ENCODE peak calls at places on chromosomes 4 and X, in seven cellular contexts. One of them, this sample, is unnamed.

GRCh38 chrX:129654652-129655546 is at the start of gene APLN:
- DNase-seq in fibroblast of the conjunctiva: no peak
- DNase-seq in nephron progenitor cell: peak
- DNase-seq in stimulated activated CD4-positive, alpha-beta T cell treated with anti-CD3 and anti-CD28 coated beads, Interleukin-2, amount 100 ng/mL, for 48 hours: no peak
- DNase-seq in NCI-H526: peak
- DNase-seq in T follicular helper cell: no peak
- DNase-seq in GM10248: no peak
- DNase-seq in this sample: no peak

GRCh38 chr4:36206012-36206411 is 38.3 kb downstream of the ARAP2 start:
- DNase-seq in GM10248: no peak
- DNase-seq in stimulated activated CD4-positive, alpha-beta T cell treated with anti-CD3 and anti-CD28 coated beads, Interleukin-2, amount 100 ng/mL, for 48 hours: no peak
- DNase-seq in nephron progenitor cell: no peak
- DNase-seq in T follicular helper cell: no peak
- DNase-seq in NCI-H526: peak
- DNase-seq in fibroblast of the conjunctiva: no peak
- DNase-seq in this sample: no peak

GRCh38 chrX:114344756-114345155 is 239.1 kb upstream of the HTR2C start:
- DNase-seq in T follicular helper cell: no peak
- DNase-seq in fibroblast of the conjunctiva: peak
- DNase-seq in nephron progenitor cell: peak
- DNase-seq in stimulated activated CD4-positive, alpha-beta T cell treated with anti-CD3 and anti-CD28 coated beads, Interleukin-2, amount 100 ng/mL, for 48 hours: no peak
- DNase-seq in GM10248: peak
- DNase-seq in NCI-H526: peak
- DNase-seq in this sample: no peak

GRCh38 chrX:24173115-24173847 is 23.8 kb downstream of the ZFX start:
- DNase-seq in nephron progenitor cell: no peak
- DNase-seq in GM10248: no peak
- DNase-seq in stimulated activated CD4-positive, alpha-beta T cell treated with anti-CD3 and anti-CD28 coated beads, Interleukin-2, amount 100 ng/mL, for 48 hours: no peak
- DNase-seq in NCI-H526: no peak
- DNase-seq in T follicular helper cell: no peak
- DNase-seq in fibroblast of the conjunctiva: no peak
- DNase-seq in this sample: no peak

GRCh38 chr4:147160908-147161513 is 215.3 kb upstream of the TTC29 start:
- DNase-seq in NCI-H526: peak
- DNase-seq in stimulated activated CD4-positive, alpha-beta T cell treated with anti-CD3 and anti-CD28 coated beads, Interleukin-2, amount 100 ng/mL, for 48 hours: no peak
- DNase-seq in T follicular helper cell: no peak
- DNase-seq in nephron progenitor cell: peak
- DNase-seq in GM10248: peak
- DNase-seq in fibroblast of the conjunctiva: peak
- DNase-seq in this sample: no peak

GRCh38 chr4:138789796-138790195 is 225.8 kb upstream of the NOCT start:
- DNase-seq in nephron progenitor cell: peak
- DNase-seq in GM10248: no peak
- DNase-seq in fibroblast of the conjunctiva: no peak
- DNase-seq in stimulated activated CD4-positive, alpha-beta T cell treated with anti-CD3 and anti-CD28 coated beads, Interleukin-2, amount 100 ng/mL, for 48 hours: no peak
- DNase-seq in T follicular helper cell: no peak
- DNase-seq in NCI-H526: peak
- DNase-seq in this sample: no peak

GRCh38 chr4:128782875-128783614 is 26.5 kb upstream of the JADE1 start:
- DNase-seq in fibroblast of the conjunctiva: no peak
- DNase-seq in T follicular helper cell: no peak
- DNase-seq in nephron progenitor cell: no peak
- DNase-seq in GM10248: no peak
- DNase-seq in NCI-H526: no peak
- DNase-seq in stimulated activated CD4-positive, alpha-beta T cell treated with anti-CD3 and anti-CD28 coated beads, Interleukin-2, amount 100 ng/mL, for 48 hours: no peak
- DNase-seq in this sample: no peak

GRCh38 chrX:70826715-70827114 is 81.8 kb downstream of the TEX11 start:
- DNase-seq in T follicular helper cell: no peak
- DNase-seq in stimulated activated CD4-positive, alpha-beta T cell treated with anti-CD3 and anti-CD28 coated beads, Interleukin-2, amount 100 ng/mL, for 48 hours: no peak
- DNase-seq in nephron progenitor cell: no peak
- DNase-seq in fibroblast of the conjunctiva: no peak
- DNase-seq in NCI-H526: no peak
- DNase-seq in GM10248: no peak
- DNase-seq in this sample: no peak

GRCh38 chr4:27790911-27791310 is 930.3 kb downstream of the STIM2 start:
- DNase-seq in NCI-H526: no peak
- DNase-seq in T follicular helper cell: no peak
- DNase-seq in stimulated activated CD4-positive, alpha-beta T cell treated with anti-CD3 and anti-CD28 coated beads, Interleukin-2, amount 100 ng/mL, for 48 hours: no peak
- DNase-seq in nephron progenitor cell: no peak
- DNase-seq in fibroblast of the conjunctiva: no peak
- DNase-seq in GM10248: no peak
- DNase-seq in this sample: no peak

GRCh38 chr4:105765690-105766407 is 57.3 kb downstream of the GSTCD start:
- DNase-seq in GM10248: no peak
- DNase-seq in nephron progenitor cell: no peak
- DNase-seq in NCI-H526: no peak
- DNase-seq in stimulated activated CD4-positive, alpha-beta T cell treated with anti-CD3 and anti-CD28 coated beads, Interleukin-2, amount 100 ng/mL, for 48 hours: no peak
- DNase-seq in fibroblast of the conjunctiva: peak
- DNase-seq in T follicular helper cell: no peak
- DNase-seq in this sample: no peak

GRCh38 chr4:170090667-170091052 is 904 bp upstream of the AADAT start:
- DNase-seq in fibroblast of the conjunctiva: no peak
- DNase-seq in stimulated activated CD4-positive, alpha-beta T cell treated with anti-CD3 and anti-CD28 coated beads, Interleukin-2, amount 100 ng/mL, for 48 hours: no peak
- DNase-seq in T follicular helper cell: no peak
- DNase-seq in GM10248: no peak
- DNase-seq in NCI-H526: no peak
- DNase-seq in nephron progenitor cell: no peak
- DNase-seq in this sample: no peak

GRCh38 chr4:101355767-101356702 is 8.7 kb upstream of the PPP3CA start:
- DNase-seq in nephron progenitor cell: no peak
- DNase-seq in GM10248: no peak
- DNase-seq in T follicular helper cell: no peak
- DNase-seq in stimulated activated CD4-positive, alpha-beta T cell treated with anti-CD3 and anti-CD28 coated beads, Interleukin-2, amount 100 ng/mL, for 48 hours: no peak
- DNase-seq in NCI-H526: no peak
- DNase-seq in fibroblast of the conjunctiva: peak
- DNase-seq in this sample: no peak

GRCh38 chr4:168593399-168593798 is 96.5 kb downstream of the PALLD start:
- DNase-seq in stimulated activated CD4-positive, alpha-beta T cell treated with anti-CD3 and anti-CD28 coated beads, Interleukin-2, amount 100 ng/mL, for 48 hours: no peak
- DNase-seq in T follicular helper cell: no peak
- DNase-seq in GM10248: no peak
- DNase-seq in nephron progenitor cell: no peak
- DNase-seq in fibroblast of the conjunctiva: no peak
- DNase-seq in NCI-H526: no peak
- DNase-seq in this sample: no peak

GRCh38 chr4:118388621-118389020 is 35.8 kb upstream of the PRSS12 start:
- DNase-seq in NCI-H526: no peak
- DNase-seq in nephron progenitor cell: no peak
- DNase-seq in T follicular helper cell: no peak
- DNase-seq in GM10248: no peak
- DNase-seq in stimulated activated CD4-positive, alpha-beta T cell treated with anti-CD3 and anti-CD28 coated beads, Interleukin-2, amount 100 ng/mL, for 48 hours: no peak
- DNase-seq in fibroblast of the conjunctiva: no peak
- DNase-seq in this sample: no peak